ENCODE peak calls at places on chromosomes 13 and 19, in nine cellular contexts. One of them, this sample, is unnamed.

GRCh38 chr19:55667006-55667381 is 8.0 kb upstream of the EPN1 start:
- DNase-seq in AG09319: no peak
- DNase-seq in H9: no peak
- DNase-seq in Calu3: no peak
- DNase-seq in HCEC 1CT: no peak
- DNase-seq in activated naive CD4-positive, alpha-beta T cell treated with Interleukin-2 at 50 U/mL for 16 hours: no peak
- DNase-seq in GM04504: no peak
- DNase-seq in activated CD4-positive, alpha-beta T cell treated with anti-CD3 and anti-CD28 coated beads, Interleukin-2, amount 50 U/mL, for 48 hours: no peak
- DNase-seq in HCT116: no peak
- DNase-seq in this sample: no peak

GRCh38 chr19:11230621-11231386 is 8.6 kb upstream of the ANGPTL8 start:
- DNase-seq in HCEC 1CT: no peak
- DNase-seq in activated naive CD4-positive, alpha-beta T cell treated with Interleukin-2 at 50 U/mL for 16 hours: no peak
- DNase-seq in GM04504: no peak
- DNase-seq in HCT116: no peak
- DNase-seq in H9: peak; percentile 13
- DNase-seq in Calu3: no peak
- DNase-seq in activated CD4-positive, alpha-beta T cell treated with anti-CD3 and anti-CD28 coated beads, Interleukin-2, amount 50 U/mL, for 48 hours: no peak
- DNase-seq in AG09319: no peak
- DNase-seq in this sample: no peak

GRCh38 chr19:378706-379105 is 30.2 kb downstream of the C2CD4C start:
- DNase-seq in Calu3: no peak
- DNase-seq in GM04504: no peak
- DNase-seq in AG09319: no peak
- DNase-seq in activated CD4-positive, alpha-beta T cell treated with anti-CD3 and anti-CD28 coated beads, Interleukin-2, amount 50 U/mL, for 48 hours: no peak
- DNase-seq in activated naive CD4-positive, alpha-beta T cell treated with Interleukin-2 at 50 U/mL for 16 hours: no peak
- DNase-seq in H9: no peak
- DNase-seq in HCT116: no peak
- DNase-seq in HCEC 1CT: no peak
- DNase-seq in this sample: no peak

GRCh38 chr19:2327773-2328400 is 499 bp downstream of the LSM7 start:
- DNase-seq in GM04504: peak; percentile 68
- DNase-seq in HCEC 1CT: peak; percentile 69
- DNase-seq in activated CD4-positive, alpha-beta T cell treated with anti-CD3 and anti-CD28 coated beads, Interleukin-2, amount 50 U/mL, for 48 hours: peak; percentile 72
- DNase-seq in Calu3: peak; percentile 41
- DNase-seq in HCT116: peak; percentile 61
- DNase-seq in AG09319: peak; percentile 46
- DNase-seq in H9: peak; percentile 81
- DNase-seq in activated naive CD4-positive, alpha-beta T cell treated with Interleukin-2 at 50 U/mL for 16 hours: peak; percentile 67
- DNase-seq in this sample: peak; percentile 71

GRCh38 chr13:37107868-37108267 is 2.4 kb upstream of the CSNK1A1L start:
- DNase-seq in H9: no peak
- DNase-seq in Calu3: no peak
- DNase-seq in GM04504: no peak
- DNase-seq in HCT116: no peak
- DNase-seq in AG09319: no peak
- DNase-seq in activated CD4-positive, alpha-beta T cell treated with anti-CD3 and anti-CD28 coated beads, Interleukin-2, amount 50 U/mL, for 48 hours: no peak
- DNase-seq in activated naive CD4-positive, alpha-beta T cell treated with Interleukin-2 at 50 U/mL for 16 hours: no peak
- DNase-seq in HCEC 1CT: no peak
- DNase-seq in this sample: no peak

GRCh38 chr13:19664481-19665230 is 31.2 kb downstream of the MPHOSPH8 start:
- DNase-seq in activated CD4-positive, alpha-beta T cell treated with anti-CD3 and anti-CD28 coated beads, Interleukin-2, amount 50 U/mL, for 48 hours: no peak
- DNase-seq in Calu3: no peak
- DNase-seq in H9: no peak
- DNase-seq in activated naive CD4-positive, alpha-beta T cell treated with Interleukin-2 at 50 U/mL for 16 hours: no peak
- DNase-seq in AG09319: no peak
- DNase-seq in HCEC 1CT: no peak
- DNase-seq in HCT116: no peak
- DNase-seq in GM04504: no peak
- DNase-seq in this sample: no peak

GRCh38 chr13:46749951-46750350 is 47.0 kb downstream of the ESD start:
- DNase-seq in AG09319: no peak
- DNase-seq in activated CD4-positive, alpha-beta T cell treated with anti-CD3 and anti-CD28 coated beads, Interleukin-2, amount 50 U/mL, for 48 hours: no peak
- DNase-seq in HCT116: no peak
- DNase-seq in GM04504: no peak
- DNase-seq in HCEC 1CT: peak; percentile 24
- DNase-seq in Calu3: no peak
- DNase-seq in H9: no peak
- DNase-seq in activated naive CD4-positive, alpha-beta T cell treated with Interleukin-2 at 50 U/mL for 16 hours: no peak
- DNase-seq in this sample: no peak

GRCh38 chr13:25406377-25406776 is 34.6 kb downstream of the ATP8A2 start:
- DNase-seq in activated CD4-positive, alpha-beta T cell treated with anti-CD3 and anti-CD28 coated beads, Interleukin-2, amount 50 U/mL, for 48 hours: no peak
- DNase-seq in H9: peak; percentile 39
- DNase-seq in activated naive CD4-positive, alpha-beta T cell treated with Interleukin-2 at 50 U/mL for 16 hours: no peak
- DNase-seq in Calu3: no peak
- DNase-seq in GM04504: no peak
- DNase-seq in AG09319: no peak
- DNase-seq in HCEC 1CT: no peak
- DNase-seq in HCT116: peak; percentile 8
- DNase-seq in this sample: no peak